ENCODE peak calls at places on chromosomes 2 and 18, in eight cellular contexts. Z is breast epithelium, V is thoracic aorta, D is heart left ventricle, B is IMR-90, E is GM23248, T is aorta, H is endodermal cell. U is an unnamed sample.
A peak's percentile ranks its signal among the peaks of the same experiment; 100 is the strongest.

GRCh38 chr2:136408795-136409194 is 290.8 kb upstream of the CXCR4 start:
- DNase-seq in E (no peak), Z (no peak), B (no peak), D (no peak), V (no peak), T (no peak), H (no peak), U (no peak)

GRCh38 chr18:80233201-80233835 is 14.0 kb downstream of the PARD6G start:
- DNase-seq in D (no peak), E (no peak), H (peak; percentile 31), B (no peak), Z (no peak), V (no peak), T (no peak), U (no peak)

GRCh38 chr2:54834721-54835120 is 111.3 kb downstream of the EML6 start:
- DNase-seq in H (no peak), B (no peak), V (no peak), T (no peak), Z (no peak), D (no peak), E (no peak), U (no peak)

GRCh38 chr2:196153480-196153879 is 17.9 kb downstream of the STK17B start:
- DNase-seq in H (no peak), V (no peak), T (no peak), E (no peak), D (no peak), B (no peak), Z (no peak), U (no peak)

GRCh38 chr2:26692814-26693286 is 328 bp downstream of the KCNK3 start:
- DNase-seq in H (peak; percentile 83), B (peak; percentile 33), T (no peak), D (no peak), E (peak; percentile 61), Z (no peak), V (no peak), U (no peak)

GRCh38 chr2:241041557-241042158 is 43.2 kb downstream of the SNED1 start:
- DNase-seq in E (no peak), D (no peak), H (no peak), T (no peak), B (no peak), V (no peak), Z (no peak), U (no peak)

GRCh38 chr18:63848159-63848558 is 39.3 kb upstream of the SERPINB2 start:
- DNase-seq in T (no peak), Z (no peak), E (peak; percentile 76), V (no peak), H (no peak), B (peak; percentile 75), D (no peak), U (no peak)

GRCh38 chr18:25187582-25188291 is 164.2 kb downstream of the ZNF521 start:
- DNase-seq in V (no peak), Z (no peak), D (no peak), H (no peak), E (no peak), T (no peak), B (no peak), U (no peak)

GRCh38 chr2:234029150-234029733 is 21.3 kb upstream of the SPP2 start:
- DNase-seq in T (no peak), B (peak; percentile 13), D (no peak), Z (no peak), V (no peak), H (no peak), E (peak; percentile 13), U (no peak)

GRCh38 chr2:196592912-196593881 is 46.3 kb upstream of the CCDC150 start:
- DNase-seq in E (peak; percentile 82), D (peak; percentile 56), B (peak; percentile 57), Z (no peak), T (peak; percentile 51), H (peak; percentile 86), V (no peak), U (no peak)

GRCh38 chr2:187500585-187501359 is 52.7 kb upstream of the CALCRL start:
- DNase-seq in T (no peak), Z (no peak), E (peak; percentile 80), H (peak; percentile 73), V (no peak), B (peak; percentile 84), D (no peak), U (no peak)

GRCh38 chr2:45643543-45644542 is 7.6 kb upstream of the PRKCE start:
- DNase-seq in E (peak; percentile 83), H (peak; percentile 90), D (peak; percentile 64), Z (peak; percentile 39), B (peak; percentile 31), V (no peak), T (peak; percentile 70), U (peak; percentile 79)

GRCh38 chr2:132627542-132627941 is 42.5 kb downstream of the LYPD1 start:
- DNase-seq in D (no peak), Z (no peak), V (no peak), H (no peak), B (no peak), T (no peak), E (peak; percentile 48), U (no peak)

GRCh38 chr2:108988076-108988795 is 784 bp downstream of the EDAR start:
- DNase-seq in D (no peak), E (no peak), B (no peak), H (no peak), Z (no peak), T (no peak), V (no peak), U (no peak)

GRCh38 chr18:51345848-51346391 is 148.4 kb upstream of the MEX3C start:
- DNase-seq in Z (no peak), B (no peak), D (no peak), V (no peak), T (no peak), H (no peak), E (no peak), U (no peak)

GRCh38 chr2:9753276-9753600 is 90.0 kb upstream of the TAF1B start:
- DNase-seq in H (peak; percentile 64), E (peak; percentile 98), D (peak; percentile 69), Z (no peak), T (peak; percentile 81), B (peak; percentile 91), V (peak; percentile 44), U (no peak)

GRCh38 chr2:170271340-170271739 is 93.4 kb downstream of the MYO3B start:
- DNase-seq in Z (no peak), H (no peak), T (no peak), E (peak; percentile 2), B (no peak), V (no peak), D (no peak), U (no peak)

GRCh38 chr2:80288576-80288975 is 16.0 kb downstream of the LRRTM1 start:
- DNase-seq in T (no peak), H (no peak), D (no peak), B (no peak), Z (no peak), V (no peak), E (peak; percentile 13), U (no peak)

GRCh38 chr2:144426981-144427479 is 92.9 kb downstream of the ZEB2 start:
- DNase-seq in T (no peak), E (peak; percentile 56), V (no peak), Z (no peak), D (no peak), B (peak; percentile 89), H (no peak), U (no peak)

GRCh38 chr2:112161431-112162145 is 23.4 kb downstream of the FBLN7 start:
- DNase-seq in T (no peak), B (no peak), E (no peak), H (peak; percentile 29), V (no peak), D (no peak), Z (no peak), U (no peak)

GRCh38 chr18:60411715-60412114 is 39.1 kb upstream of the MC4R start:
- DNase-seq in T (no peak), Z (no peak), H (no peak), V (no peak), E (no peak), B (no peak), D (no peak), U (no peak)

GRCh38 chr2:186229265-186229664 is 256.8 kb upstream of the ZC3H15 start:
- DNase-seq in V (no peak), H (no peak), E (no peak), T (no peak), D (no peak), Z (no peak), B (no peak), U (no peak)
- H3K9me3 ChIP-seq in V (peaks cover 47% of the 10 kb centered on the region), H (peaks cover 22% of the 10 kb centered on the region), E (no peaks in the 10 kb centered on the region), T (peaks cover 9% of the 10 kb centered on the region), D (peaks cover 66% of the 10 kb centered on the region), Z (peaks cover 60% of the 10 kb centered on the region), B (peaks cover 9% of the 10 kb centered on the region), U (no peaks in the 10 kb centered on the region)

DNA sequence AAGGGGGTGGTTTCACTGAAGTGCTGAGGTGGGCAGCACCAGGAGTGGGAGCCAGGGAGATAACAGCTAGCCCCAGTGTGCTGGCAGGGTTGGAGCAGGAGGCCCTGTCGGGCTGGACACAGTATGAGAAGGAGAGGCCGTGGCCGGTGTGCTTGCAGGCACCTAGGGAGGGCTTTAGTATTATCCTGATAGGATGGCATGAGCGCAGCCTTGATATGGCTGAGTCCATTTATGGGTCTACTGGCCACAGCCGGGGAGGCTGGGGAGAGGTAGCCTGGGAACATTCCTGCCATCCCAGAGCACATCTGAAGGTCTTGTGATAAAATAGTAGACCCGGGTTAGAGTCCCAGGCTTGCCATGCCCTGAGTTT is 245.1 kb downstream of the KLHL29 start:
- DNase-seq in B (no peak), E (no peak), H (no peak), V (no peak), T (no peak), Z (no peak), D (no peak), U (no peak)
- H3K9me3 ChIP-seq in B (no peaks in the 10 kb centered on the region), E (no peaks in the 10 kb centered on the region), H (peaks cover 11% of the 10 kb centered on the region), V (no peaks in the 10 kb centered on the region), T (no peaks in the 10 kb centered on the region), Z (no peaks in the 10 kb centered on the region), D (no peaks in the 10 kb centered on the region), U (no peaks in the 10 kb centered on the region)

DNA sequence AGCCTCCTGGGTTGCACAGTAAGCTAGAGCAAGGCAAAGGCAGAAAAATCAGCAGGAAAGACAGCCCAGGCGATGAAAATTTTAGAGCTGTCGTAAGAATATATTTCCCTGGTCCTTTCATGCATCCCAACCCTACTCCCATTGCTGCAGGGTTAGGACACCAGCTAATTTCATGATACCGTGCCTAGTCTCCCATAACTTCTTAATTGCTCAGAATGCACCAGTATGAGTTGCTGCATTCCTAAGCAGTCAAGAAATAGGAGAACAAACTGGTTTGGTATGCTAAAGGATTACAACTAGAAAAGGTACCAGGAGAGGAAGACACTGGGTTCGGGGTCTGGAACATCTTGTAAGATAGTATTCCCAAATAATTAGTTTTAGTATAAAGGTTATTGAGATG is 269.4 kb upstream of the NRXN1 start:
- DNase-seq in T (no peak), E (no peak), Z (no peak), B (peak; percentile 21), V (no peak), H (no peak), D (no peak), U (no peak)
- H3K9me3 ChIP-seq in T (no peaks in the 10 kb centered on the region), E (no peaks in the 10 kb centered on the region), Z (no peaks in the 10 kb centered on the region), B (no peaks in the 10 kb centered on the region), V (no peaks in the 10 kb centered on the region), H (no peaks in the 10 kb centered on the region), D (no peaks in the 10 kb centered on the region), U (no peaks in the 10 kb centered on the region)

GRCh38 chr2:189943009-189943408 is 119.5 kb downstream of the MSTN start:
- DNase-seq in B (no peak), V (no peak), E (no peak), H (no peak), Z (no peak), T (no peak), D (no peak), U (no peak)

GRCh38 chr2:189937691-189938090 is 124.8 kb downstream of the MSTN start:
- DNase-seq in T (no peak), D (no peak), E (no peak), V (no peak), B (peak; percentile 12), H (no peak), Z (no peak), U (no peak)

GRCh38 chr2:189940913-189941312 is 121.6 kb downstream of the MSTN start:
- DNase-seq in D (no peak), H (no peak), E (no peak), T (no peak), V (no peak), Z (no peak), B (no peak), U (no peak)
- H3K9me3 ChIP-seq in D (peaks cover 44% of the 10 kb centered on the region), H (peaks cover 67% of the 10 kb centered on the region), E (peaks cover 12% of the 10 kb centered on the region), T (peaks cover 7% of the 10 kb centered on the region), V (peaks cover 25% of the 10 kb centered on the region), Z (peaks cover 32% of the 10 kb centered on the region), B (peaks cover 35% of the 10 kb centered on the region), U (no peaks in the 10 kb centered on the region)

U was measured in T-helper 17 cell.